ENCODE peak calls at places on chromosome 7, in four cellular contexts. X is endothelial cell of umbilical vein, W is GM12865, Q is HFFc6. V is an unnamed sample.

GRCh38 chr7:107078517-107078966 is 34.0 kb downstream of the PRKAR2B start:
- DNase-seq in X (peak), W (no peak), Q (no peak), V (no peak)

GRCh38 chr7:29442146-29442545 is 121.5 kb upstream of the PRR15 start:
- DNase-seq in X (no peak), W (no peak), Q (no peak), V (no peak)

GRCh38 chr7:73612598-73613269 is 11.6 kb downstream of the MLXIPL start:
- DNase-seq in X (peak), W (no peak), Q (peak), V (no peak)

GRCh38 chr7:80781561-80781979 is 137.3 kb downstream of the SEMA3C start:
- DNase-seq in X (peak), W (no peak), Q (peak), V (no peak)

GRCh38 chr7:123366991-123367390 is 167.2 kb upstream of the SLC13A1 start:
- DNase-seq in X (no peak), W (no peak), Q (no peak), V (no peak)

GRCh38 chr7:4203786-4204185 is 478.3 kb upstream of the FOXK1 start:
- DNase-seq in X (no peak), W (no peak), Q (no peak), V (no peak)

GRCh38 chr7:42831051-42831952 is 80.6 kb downstream of the C7orf25 start:
- DNase-seq in X (peak), W (peak), Q (no peak), V (no peak)

GRCh38 chr7:112990619-112991018 is 96.0 kb downstream of the GPR85 start:
- DNase-seq in X (no peak), W (no peak), Q (peak), V (no peak)

GRCh38 chr7:45923818-45924217 is 2.7 kb upstream of the IGFBP3 start:
- DNase-seq in X (no peak), W (no peak), Q (no peak), V (no peak)

GRCh38 chr7:20287317-20287716 is 43.4 kb upstream of the ITGB8 start:
- DNase-seq in X (no peak), W (no peak), Q (no peak), V (no peak)

GRCh38 chr7:137878333-137878961 is 31.7 kb upstream of the DGKI start:
- DNase-seq in X (no peak), W (no peak), Q (peak), V (no peak)

GRCh38 chr7:106723398-106723797 is 62.4 kb upstream of the CCDC71L start:
- DNase-seq in X (no peak), W (no peak), Q (no peak), V (no peak)

GRCh38 chr7:127943541-127944521 is 87.4 kb downstream of the LRRC4 start:
- DNase-seq in X (no peak), W (no peak), Q (no peak), V (no peak)

GRCh38 chr7:155483245-155483644 is 25.3 kb downstream of the EN2 start:
- DNase-seq in X (no peak), W (no peak), Q (no peak), V (no peak)

DNA sequence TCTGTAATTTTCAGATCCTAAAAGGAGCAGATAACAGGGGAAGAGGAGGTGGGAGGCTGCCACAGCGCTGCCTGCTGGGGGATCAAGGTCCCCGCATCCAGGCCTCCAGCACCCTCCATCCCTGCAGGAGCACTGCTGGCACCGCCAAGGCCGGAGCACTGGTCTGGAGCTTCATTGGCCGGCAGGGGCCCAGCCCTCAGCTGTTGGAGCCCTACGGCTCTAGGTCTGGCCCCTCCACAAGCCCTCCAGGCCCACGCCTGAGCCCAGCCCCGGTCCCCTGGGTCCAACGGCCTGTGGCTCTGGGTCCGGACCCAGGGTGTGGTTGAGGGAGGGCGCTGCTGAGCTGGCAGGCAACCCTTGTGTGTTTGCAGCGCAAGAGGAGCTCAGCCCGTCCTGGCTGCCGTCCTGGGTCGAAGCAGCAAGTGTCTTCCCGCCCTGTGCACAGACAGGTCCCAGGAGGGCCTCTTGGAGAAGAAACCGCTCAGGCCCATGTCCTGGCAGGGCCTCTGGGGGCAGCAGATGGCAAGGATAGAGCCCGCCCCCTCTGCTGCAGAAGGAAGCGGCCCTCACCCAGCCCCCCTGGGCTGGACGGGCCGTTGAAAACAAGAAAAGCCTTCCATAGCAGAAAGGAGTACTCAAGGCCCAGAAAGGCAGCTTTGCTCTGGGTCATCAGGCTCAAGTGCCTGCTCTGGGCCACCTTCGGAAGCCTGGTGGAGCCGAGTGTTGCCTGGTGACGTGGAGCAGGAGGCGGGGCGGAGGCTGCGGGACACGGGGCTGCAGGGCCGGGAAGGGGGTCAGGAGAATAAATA is 54.3 kb upstream of the TNRC18 start:
- DNase-seq in X (peak), W (no peak), Q (no peak), V (no peak)
- TF ChIP-seq CTCF in X (peak), W (peak), Q (peak), V (no peak)

GRCh38 chr7:115085421-115085820 is 163.5 kb downstream of the MDFIC start:
- DNase-seq in X (no peak), W (no peak), Q (no peak), V (no peak)
- TF ChIP-seq CTCF in X (no peak), W (no peak), Q (no peak), V (no peak)

GRCh38 chr7:47100815-47101435 is 481.0 kb downstream of the TNS3 start:
- DNase-seq in X (peak), W (peak), Q (no peak), V (no peak)
- TF ChIP-seq CTCF in X (peak), W (peak), Q (peak), V (peak)

GRCh38 chr7:97868314-97868713 is 3.9 kb downstream of the ASNS start:
- DNase-seq in X (no peak), W (no peak), Q (no peak), V (no peak)

GRCh38 chr7:97868788-97869187 is 3.4 kb downstream of the ASNS start:
- DNase-seq in X (no peak), W (no peak), Q (no peak), V (no peak)

GRCh38 chr7:97871659-97872024 is 566 bp downstream of the ASNS start:
- DNase-seq in X (no peak), W (no peak), Q (peak), V (no peak)

GRCh38 chr7:97873606-97874005 is 1.4 kb upstream of the ASNS start:
- DNase-seq in X (no peak), W (no peak), Q (no peak), V (no peak)

DNA sequence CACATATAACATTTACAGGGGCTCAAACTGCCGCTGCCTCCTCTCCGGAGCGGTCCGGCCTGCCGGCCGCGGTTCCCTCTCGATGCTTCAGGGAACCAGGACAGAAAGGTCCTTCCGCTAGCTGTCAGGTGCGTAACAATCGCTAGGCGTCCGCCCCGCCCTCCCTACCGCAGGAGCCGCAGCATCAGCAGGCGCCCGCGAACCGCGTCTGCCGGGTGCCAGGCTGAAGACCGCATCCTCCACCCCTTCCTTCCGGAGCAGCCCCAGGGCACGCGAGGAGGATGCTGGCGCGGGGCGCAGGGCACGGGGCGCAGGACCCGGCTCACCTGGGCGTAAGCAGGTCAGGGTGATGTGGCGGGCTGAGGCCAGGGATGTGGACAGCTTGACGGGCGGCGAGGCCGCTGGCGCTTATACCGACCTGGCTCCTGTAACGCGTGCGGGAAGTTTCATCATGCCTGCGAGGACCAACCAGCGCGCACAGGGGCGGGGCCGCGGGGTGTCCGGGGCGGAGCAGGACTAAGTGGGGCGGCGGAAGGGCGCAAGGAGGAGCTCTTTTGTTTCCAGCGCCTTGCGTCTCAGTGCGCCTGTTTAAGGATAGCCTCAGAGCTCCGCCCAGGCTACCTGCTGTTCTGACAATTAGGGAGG is at the start of gene ASNS:
- DNase-seq in X (peak), W (peak), Q (peak), V (peak)
- TF ChIP-seq CTCF in X (no peak), W (no peak), Q (peak), V (no peak)

DNA sequence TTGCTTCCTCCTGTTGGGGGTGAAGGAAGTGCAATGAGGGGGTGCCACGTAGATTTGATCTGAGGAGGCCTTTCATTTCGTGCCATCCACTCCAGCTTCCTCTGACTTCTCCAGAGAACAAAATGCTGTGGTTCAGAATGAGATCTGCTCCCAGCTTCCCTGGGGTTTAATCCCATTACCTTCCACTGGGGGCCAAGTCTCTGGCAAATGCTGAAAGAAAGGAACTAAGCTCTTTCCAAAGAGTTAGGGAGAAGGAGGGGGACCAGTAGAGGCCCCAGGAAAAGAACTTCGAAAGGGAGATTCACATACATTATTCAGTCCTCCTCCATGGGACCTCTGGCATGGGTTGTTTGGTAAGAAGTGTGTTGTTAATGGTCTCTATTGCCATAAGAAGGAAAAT is 727.0 kb downstream of the TYW1 start:
- DNase-seq in X (no peak), W (no peak), Q (no peak), V (no peak)
- TF ChIP-seq CTCF in X (no peak), W (no peak), Q (no peak), V (no peak)

V was measured in GM13976.